ENCODE peak calls at places on chromosomes 4 and X, in eight cellular contexts. J is endodermal cell, V is ascending aorta, R is transverse colon, T is right lobe of liver, K is tibial nerve, W is astrocyte, D is uterus. F is an unnamed sample.

GRCh38 chr4:156778606-156779005 is 193.0 kb downstream of the PDGFC start:
- DNase-seq in J (no peak), V (no peak), R (no peak), T (no peak), K (no peak), W (peak; percentile 71), D (no peak), F (no peak)

GRCh38 chr4:124631760-124632159 is 80.8 kb downstream of the ANKRD50 start:
- DNase-seq in J (no peak), V (peak; percentile 73), R (peak; percentile 8), T (no peak), K (peak; percentile 12), W (peak; percentile 98), D (no peak), F (no peak)

GRCh38 chrX:57607295-57608187 is 15.7 kb downstream of the ZXDB start:
- DNase-seq in J (peak; percentile 68), V (no peak), R (no peak), T (no peak), K (no peak), W (no peak), D (no peak), F (peak; percentile 53)

GRCh38 chrX:136162827-136163427 is 15.6 kb downstream of the FHL1 start:
- DNase-seq in J (peak; percentile 85), V (peak; percentile 78), R (peak; percentile 66), T (no peak), K (no peak), W (no peak), D (peak; percentile 49), F (peak; percentile 66)

GRCh38 chr4:174689618-174690017 is 139.4 kb downstream of the GLRA3 start:
- DNase-seq in J (no peak), V (no peak), R (no peak), T (no peak), K (no peak), W (no peak), D (no peak), F (no peak)

GRCh38 chr4:111501946-111502345 is 643.3 kb upstream of the FAM241A start:
- DNase-seq in J (no peak), V (no peak), R (no peak), T (no peak), K (no peak), W (peak; percentile 42), D (no peak), F (no peak)

GRCh38 chr4:168357941-168358340 is 39.4 kb upstream of the DDX60 start:
- DNase-seq in J (no peak), V (no peak), R (no peak), T (no peak), K (no peak), W (peak; percentile 74), D (no peak), F (no peak)

GRCh38 chrX:37423864-37424569 is 74.9 kb downstream of the PRRG1 start:
- DNase-seq in J (no peak), V (no peak), R (no peak), T (no peak), K (no peak), W (peak; percentile 55), D (no peak), F (no peak)

GRCh38 chr4:102778720-102779119 is 18.0 kb upstream of the MANBA start:
- DNase-seq in J (no peak), V (no peak), R (peak; percentile 64), T (peak; percentile 71), K (no peak), W (no peak), D (no peak), F (no peak)

GRCh38 chr4:115154826-115155225 is 41.4 kb upstream of the NDST4 start:
- DNase-seq in J (no peak), V (no peak), R (no peak), T (no peak), K (no peak), W (no peak), D (no peak), F (no peak)

GRCh38 chr4:127622923-127623754 is 9.6 kb upstream of the INTU start:
- DNase-seq in J (peak; percentile 94), V (peak; percentile 65), R (peak; percentile 13), T (peak; percentile 57), K (no peak), W (peak; percentile 25), D (peak; percentile 29), F (no peak)

GRCh38 chr4:100841911-100842310 is 324.1 kb upstream of the EMCN start:
- DNase-seq in J (no peak), V (no peak), R (no peak), T (no peak), K (no peak), W (peak; percentile 47), D (no peak), F (no peak)

GRCh38 chr4:39046243-39046642 is 14.0 kb upstream of the TMEM156 start:
- DNase-seq in J (no peak), V (no peak), R (no peak), T (no peak), K (no peak), W (peak; percentile 55), D (no peak), F (no peak)

GRCh38 chrX:95248386-95248785 is 1436.3 kb upstream of the DIAPH2 start:
- DNase-seq in J (no peak), V (no peak), R (no peak), T (no peak), K (no peak), W (no peak), D (no peak), F (no peak)

GRCh38 chrX:11532291-11533075 is 133.2 kb downstream of the ARHGAP6 start:
- DNase-seq in J (peak; percentile 56), V (no peak), R (no peak), T (no peak), K (no peak), W (no peak), D (no peak), F (no peak)

GRCh38 chrX:81120270-81120935 is 81.3 kb downstream of the HMGN5 start:
- DNase-seq in J (no peak), V (no peak), R (no peak), T (no peak), K (no peak), W (no peak), D (no peak), F (peak; percentile 7)

GRCh38 chrX:81110286-81110685 is 91.4 kb downstream of the HMGN5 start:
- DNase-seq in J (no peak), V (no peak), R (no peak), T (no peak), K (no peak), W (no peak), D (no peak), F (no peak)

GRCh38 chrX:81114757-81115156 is 87.0 kb downstream of the HMGN5 start:
- DNase-seq in J (no peak), V (no peak), R (no peak), T (no peak), K (no peak), W (no peak), D (no peak), F (no peak)
- H3K27ac ChIP-seq in J (no peak overlapping the region), V (no peak overlapping the region), R (no peak overlapping the region), T (no peak overlapping the region), K (no peak overlapping the region), W (no peak overlapping the region), D (no peak overlapping the region), F (no peak overlapping the region)

DNA sequence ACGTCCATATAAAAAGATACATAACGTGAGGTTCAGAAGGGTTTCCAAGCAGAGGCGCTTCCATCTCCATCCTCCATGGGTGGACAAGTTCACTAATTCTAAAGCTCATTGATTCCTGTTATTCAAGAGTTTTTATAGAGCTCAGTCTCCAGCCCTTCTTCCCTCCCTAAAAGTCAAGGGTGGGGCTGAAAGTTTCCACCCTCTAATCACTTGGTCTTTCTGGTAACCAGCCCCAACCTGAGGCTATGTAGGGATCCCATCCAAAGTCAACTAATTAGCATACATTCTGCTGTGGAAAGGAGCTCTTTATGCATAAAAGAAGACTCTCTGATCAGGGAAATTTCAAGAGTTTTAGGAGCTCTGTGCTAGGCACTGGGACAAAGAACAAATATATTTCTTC is 46.9 kb upstream of the VEGFC start:
- DNase-seq in J (no peak), V (no peak), R (no peak), T (no peak), K (no peak), W (no peak), D (no peak), F (no peak)
- H3K4me3 ChIP-seq in J (no peak overlapping the region), V (no peak overlapping the region), R (no peak overlapping the region), T (no peak overlapping the region), K (no peak overlapping the region), W (no peak overlapping the region), D (no peak overlapping the region), F (no peak overlapping the region)

GRCh38 chrX:40099046-40099968 is 1.5 kb upstream of the BCOR start:
- DNase-seq in J (peak; percentile 87), V (no peak), R (peak; percentile 66), T (peak; percentile 68), K (no peak), W (no peak), D (peak; percentile 34), F (peak; percentile 87)
- H3K9me3 ChIP-seq in J (no peaks in the 10 kb centered on the region), V (no peaks in the 10 kb centered on the region), R (no peaks in the 10 kb centered on the region), T (no peaks in the 10 kb centered on the region), K (no peaks in the 10 kb centered on the region), W (no peaks in the 10 kb centered on the region), D (no peaks in the 10 kb centered on the region), F (peaks cover 21% of the 10 kb centered on the region)

GRCh38 chr4:2814627-2815026 is 21.7 kb downstream of the SH3BP2 start:
- DNase-seq in J (no peak), V (no peak), R (no peak), T (no peak), K (no peak), W (no peak), D (no peak), F (no peak)
- H3K27ac ChIP-seq in J (no peak overlapping the region), V (no peak overlapping the region), R (no peak overlapping the region), T (no peak overlapping the region), K (no peak overlapping the region), W (no peak overlapping the region), D (no peak overlapping the region), F (no peak overlapping the region)

DNA sequence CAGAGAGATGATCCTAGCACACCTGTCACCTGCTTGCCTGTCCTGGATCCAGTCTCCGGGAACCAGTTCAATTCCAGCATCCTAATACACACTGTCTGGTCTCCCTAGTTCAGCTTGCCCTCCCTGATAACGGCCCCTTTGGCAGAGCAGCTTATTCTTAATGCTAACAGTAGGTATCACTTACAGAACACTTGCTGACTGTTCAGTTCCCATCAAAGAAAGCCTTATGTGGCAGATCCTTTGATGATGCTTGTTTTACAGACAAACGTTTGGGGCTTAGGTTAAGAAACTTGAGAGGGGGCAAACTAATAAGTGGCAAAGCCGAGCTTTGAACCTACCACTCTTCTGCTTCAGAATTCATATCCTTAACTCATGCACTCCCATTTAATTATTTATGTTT is 885 bp downstream of the RASSF6 start:
- DNase-seq in J (no peak), V (no peak), R (no peak), T (no peak), K (no peak), W (no peak), D (no peak), F (no peak)
- H3K4me3 ChIP-seq in J (no peak overlapping the region), V (no peak overlapping the region), R (peak overlapping the region; percentile 43), T (no peak overlapping the region), K (no peak overlapping the region), W (no peak overlapping the region), D (no peak overlapping the region), F (no peak overlapping the region)